ENCODE peak calls at places on chromosomes 4 and X, in five cellular contexts. W is endothelial cell; M is EL; Q is NCI-H1092; F is CD4-positive, alpha-beta memory T cell. O is an unnamed sample.

GRCh38 chrX:103344606-103345005 is 11.7 kb upstream of the TCEAL9 start:
- DNase-seq in W (no peak), F (no peak), Q (no peak), M (no peak), O (no peak)

GRCh38 chrX:1153940-1154339 is 58.5 kb downstream of the CRLF2 start:
- DNase-seq in M (peak; percentile 48), Q (no peak), F (no peak), W (no peak), O (no peak)

GRCh38 chr4:36326610-36327009 is 45.2 kb downstream of the DTHD1 start:
- DNase-seq in M (no peak), Q (no peak), F (no peak), W (no peak), O (no peak)

GRCh38 chrX:96430756-96431455 is 253.7 kb upstream of the DIAPH2 start:
- DNase-seq in W (no peak), F (no peak), M (no peak), Q (no peak), O (no peak)

GRCh38 chr4:101853691-101854090 is 63.2 kb downstream of the BANK1 start:
- DNase-seq in M (no peak), W (no peak), Q (no peak), F (no peak), O (no peak)

GRCh38 chr4:142840516-142841123 is 5.5 kb downstream of the INPP4B start:
- DNase-seq in Q (no peak), M (peak; percentile 39), W (no peak), F (peak; percentile 36), O (no peak)

GRCh38 chr4:8180310-8181093 is 18.6 kb upstream of the SH3TC1 start:
- DNase-seq in W (no peak), Q (no peak), F (no peak), M (no peak), O (no peak)

GRCh38 chr4:146508229-146508939 is 13.4 kb downstream of the SLC10A7 start:
- DNase-seq in M (peak; percentile 2), Q (no peak), W (no peak), F (no peak), O (no peak)

GRCh38 chr4:176034498-176034897 is 31.1 kb upstream of the WDR17 start:
- DNase-seq in M (peak; percentile 26), W (peak; percentile 14), Q (no peak), F (peak; percentile 16), O (no peak)

GRCh38 chr4:89358935-89359364 is 51.4 kb upstream of the GPRIN3 start:
- DNase-seq in W (no peak), F (no peak), M (no peak), Q (no peak), O (no peak)

GRCh38 chr4:62644372-62644771 is 1444.2 kb downstream of the ADGRL3 start:
- DNase-seq in W (peak; percentile 18), M (no peak), Q (peak; percentile 15), F (no peak), O (no peak)

GRCh38 chrX:106899841-106900240 is 3.3 kb downstream of the RIPPLY1 start:
- DNase-seq in M (no peak), Q (no peak), W (no peak), F (no peak), O (no peak)

GRCh38 chr4:53986062-53986461 is 78.3 kb downstream of the CHIC2 start:
- DNase-seq in Q (no peak), F (no peak), M (no peak), W (no peak), O (no peak)

GRCh38 chr4:55592014-55592413 is at the start of gene PDCL2:
- DNase-seq in M (no peak), W (no peak), Q (no peak), F (no peak), O (no peak)

GRCh38 chr4:26061248-26061986 is 147.4 kb downstream of the SMIM20 start:
- DNase-seq in F (peak; percentile 26), W (peak; percentile 16), Q (no peak), M (peak; percentile 45), O (no peak)

GRCh38 chrX:118026631-118027030 is 90.0 kb downstream of the KLHL13 start:
- DNase-seq in M (no peak), W (no peak), Q (no peak), F (no peak), O (no peak)

GRCh38 chr4:186701273-186701672 is 22.4 kb downstream of the FAT1 start:
- DNase-seq in F (no peak), Q (no peak), W (no peak), M (no peak), O (no peak)

GRCh38 chr4:138398297-138398696 is 156.1 kb upstream of the SLC7A11 start:
- DNase-seq in W (no peak), Q (no peak), M (no peak), F (no peak), O (no peak)

GRCh38 chr4:183857040-183857439 is 48.1 kb upstream of the STOX2 start:
- DNase-seq in W (no peak), M (no peak), F (no peak), Q (no peak), O (no peak)

GRCh38 chr4:72063726-72064125 is 31.9 kb downstream of the NPFFR2 start:
- DNase-seq in F (no peak), Q (no peak), W (no peak), M (no peak), O (no peak)

GRCh38 chr4:123452585-123452984 is 56.0 kb downstream of the SPRY1 start:
- DNase-seq in Q (peak; percentile 35), M (peak; percentile 88), W (no peak), F (no peak), O (no peak)

GRCh38 chr4:185838514-185839203 is 26.7 kb upstream of the SORBS2 start:
- DNase-seq in F (no peak), W (no peak), Q (no peak), M (no peak), O (no peak)

GRCh38 chrX:11193035-11193469 is 81.9 kb downstream of the HCCS start:
- DNase-seq in W (no peak), F (no peak), Q (no peak), M (peak; percentile 10), O (no peak)

GRCh38 chrX:103640401-103641155 is 11.8 kb downstream of the TCEAL1 start:
- DNase-seq in Q (no peak), M (peak; percentile 62), F (no peak), W (no peak), O (no peak)

GRCh38 chr4:72351521-72351920 is 217.5 kb downstream of the ADAMTS3 start:
- DNase-seq in F (no peak), W (no peak), Q (no peak), M (no peak), O (no peak)

GRCh38 chr4:74755486-74755885 is 38.8 kb downstream of the BTC start:
- DNase-seq in W (no peak), M (no peak), F (no peak), Q (no peak), O (no peak)

GRCh38 chrX:112083624-112084326 is 1.2 kb upstream of the TRPC5 start:
- DNase-seq in Q (no peak), W (no peak), M (no peak), F (no peak), O (no peak)

GRCh38 chr4:36824682-36825081 is 419.9 kb upstream of the NWD2 start:
- DNase-seq in W (no peak), F (no peak), Q (no peak), M (no peak), O (no peak)

GRCh38 chrX:10564484-10564883 is 55.9 kb downstream of the MID1 start:
- DNase-seq in M (no peak), Q (no peak), W (no peak), F (no peak), O (peak; percentile 8)

GRCh38 chrX:49039598-49040375 is 3.4 kb downstream of the TFE3 start:
- DNase-seq in W (peak; percentile 69), M (peak; percentile 94), Q (no peak), F (peak; percentile 36), O (no peak)

GRCh38 chrX:150767475-150768131 is 74.4 kb downstream of the MTMR1 start:
- DNase-seq in M (peak; percentile 81), F (no peak), W (no peak), Q (no peak), O (no peak)

GRCh38 chrX:44914532-44915198 is 41.7 kb downstream of the KDM6A start:
- DNase-seq in M (peak; percentile 26), F (no peak), W (no peak), Q (no peak), O (no peak)

GRCh38 chrX:2371026-2371778 is 129.6 kb downstream of the DHRSX start:
- DNase-seq in Q (no peak), M (no peak), W (no peak), F (no peak), O (no peak)

GRCh38 chrX:106581856-106582255 is 29.9 kb upstream of the RADX start:
- DNase-seq in M (no peak), F (no peak), Q (no peak), W (no peak), O (no peak)